ENCODE peak calls at places on chromosomes 2 and 18, in four cellular contexts. Y is effector CD4-positive, alpha-beta T cell; K is left cardiac atrium; X is SK-N-MC. P is an unnamed sample.

GRCh38 chr2:201929627-201930026 is 104.0 kb upstream of the FZD7 start:
- DNase-seq in X (no peak), Y (no peak), K (no peak), P (no peak)

GRCh38 chr2:158967114-158967730 is 1.2 kb upstream of the TANC1 start:
- DNase-seq in K (no peak), Y (no peak), X (no peak), P (no peak)

GRCh38 chr2:9226458-9227380 is 20.1 kb downstream of the ASAP2 start:
- DNase-seq in K (no peak), X (no peak), Y (no peak), P (no peak)

GRCh38 chr2:15732341-15733077 is 140.8 kb downstream of the DDX1 start:
- DNase-seq in K (no peak), X (no peak), Y (no peak), P (no peak)

GRCh38 chr2:142188562-142188961 is 57.7 kb upstream of the LRP1B start:
- DNase-seq in K (no peak), Y (no peak), X (no peak), P (no peak)

GRCh38 chr18:67608909-67609308 is 92.4 kb upstream of the DSEL start:
- DNase-seq in K (no peak), X (no peak), Y (no peak), P (no peak)

GRCh38 chr2:118670281-118670680 is 177.2 kb downstream of the EN1 start:
- DNase-seq in K (no peak), X (no peak), Y (no peak), P (no peak)

GRCh38 chr18:400466-400865 is 100.0 kb downstream of the COLEC12 start:
- DNase-seq in K (no peak), X (no peak), Y (no peak), P (no peak)

GRCh38 chr18:8450013-8450412 is 159.2 kb upstream of the RAB12 start:
- DNase-seq in K (no peak), Y (no peak), X (no peak), P (no peak)

GRCh38 chr18:5456577-5457466 is 87.0 kb downstream of the EPB41L3 start:
- DNase-seq in Y (no peak), X (no peak), K (peak), P (peak)

GRCh38 chr18:63376493-63377053 is 9.6 kb upstream of the KDSR start:
- DNase-seq in X (peak), Y (no peak), K (no peak), P (no peak)

GRCh38 chr2:71886241-71886640 is 261.4 kb downstream of the CYP26B1 start:
- DNase-seq in X (no peak), K (no peak), Y (no peak), P (no peak)

GRCh38 chr2:15871239-15871783 is 69.0 kb upstream of the MYCN start:
- DNase-seq in K (no peak), Y (no peak), X (no peak), P (no peak)

GRCh38 chr2:97745474-97746172 is 32.2 kb downstream of the ZAP70 start:
- DNase-seq in Y (no peak), K (no peak), X (no peak), P (no peak)

P was measured in dorsolateral prefrontal cortex.